ENCODE peak calls at places on chromosomes 11 and 22, in ten cellular contexts. T is AG04449, M is head of caudate nucleus, A is body of pancreas, K is cardiac fibroblast, J is sciatic nerve, H is fibroblast of lung, U is mucosa of descending colon, F is astrocyte of the spinal cord, Y is uterus. E is an unnamed sample.

GRCh38 chr22:47918276-47918928 is 1156.0 kb downstream of the TBC1D22A start:
- DNase-seq in A (no peak), K (no peak), J (no peak), Y (no peak), H (no peak), F (no peak), T (no peak), U (no peak), M (no peak), E (no peak)

GRCh38 chr11:81915045-81915444 is 818.6 kb downstream of the FAM181B start:
- DNase-seq in U (no peak), J (no peak), Y (no peak), H (peak), A (no peak), T (no peak), K (no peak), F (peak), M (no peak), E (no peak)

GRCh38 chr11:76810151-76810853 is 27.1 kb downstream of the TSKU start:
- DNase-seq in H (no peak), Y (no peak), F (no peak), A (peak), J (no peak), K (peak), M (peak), T (no peak), U (no peak), E (no peak)

GRCh38 chr11:43736502-43737193 is 56.1 kb downstream of the HSD17B12 start:
- DNase-seq in M (peak), U (no peak), Y (no peak), F (peak), J (no peak), H (peak), A (no peak), T (peak), K (peak), E (no peak)

GRCh38 chr11:57406337-57406904 is 16.0 kb upstream of the PRG2 start:
- DNase-seq in K (peak), F (peak), A (peak), M (no peak), U (no peak), H (peak), T (no peak), J (no peak), Y (peak), E (no peak)

GRCh38 chr11:118109231-118109630 is 22.5 kb upstream of the SMIM35 start:
- DNase-seq in T (no peak), A (no peak), U (no peak), J (no peak), F (no peak), M (no peak), Y (no peak), H (peak), K (peak), E (no peak)

GRCh38 chr11:108847288-108847687 is 182.4 kb downstream of the DDX10 start:
- DNase-seq in M (no peak), F (no peak), H (no peak), T (no peak), K (no peak), A (no peak), J (no peak), U (no peak), Y (no peak), E (no peak)

GRCh38 chr11:73317373-73317772 is 9.3 kb downstream of the ARHGEF17 start:
- DNase-seq in J (peak), H (peak), A (no peak), U (peak), T (no peak), F (no peak), K (peak), M (peak), Y (peak), E (no peak)

GRCh38 chr22:43829904-43830851 is 18.1 kb upstream of the EFCAB6 start:
- DNase-seq in M (no peak), T (no peak), A (no peak), H (peak), U (no peak), Y (no peak), J (peak), F (peak), K (peak), E (no peak)

GRCh38 chr22:45963821-45964220 is 13.1 kb downstream of the WNT7B start:
- DNase-seq in F (no peak), H (no peak), J (no peak), A (no peak), K (no peak), U (no peak), Y (no peak), M (no peak), T (no peak), E (no peak)

GRCh38 chr11:11976476-11977187 is 31.8 kb downstream of the DKK3 start:
- DNase-seq in T (no peak), Y (no peak), H (peak), F (peak), M (no peak), A (no peak), K (no peak), U (peak), J (no peak), E (no peak)

GRCh38 chr11:132475046-132475445 is 1057.3 kb downstream of the OPCML start:
- DNase-seq in J (no peak), Y (no peak), H (peak), T (no peak), K (no peak), M (no peak), F (no peak), U (no peak), A (no peak), E (no peak)

GRCh38 chr11:118152552-118153471 is at the start of gene SCN4B:
- DNase-seq in U (peak), F (peak), M (peak), T (no peak), H (peak), A (peak), Y (peak), J (peak), K (peak), E (peak)

GRCh38 chr11:126104420-126104819 is 41.8 kb upstream of the CDON start:
- DNase-seq in K (no peak), T (no peak), A (no peak), J (no peak), U (no peak), M (no peak), H (no peak), F (no peak), Y (no peak), E (no peak)

GRCh38 chr11:47800759-47801158 is 33.6 kb upstream of the FNBP4 start:
- DNase-seq in T (no peak), A (no peak), U (no peak), F (no peak), Y (no peak), J (no peak), K (no peak), H (no peak), M (no peak), E (no peak)

GRCh38 chr22:42068351-42068730 is 2.3 kb downstream of the NAGA start:
- DNase-seq in H (no peak), U (peak), J (peak), T (no peak), A (no peak), M (no peak), K (no peak), F (no peak), Y (no peak), E (no peak)

GRCh38 chr22:19291218-19291579 is 320 bp downstream of the CLTCL1 start:
- DNase-seq in H (no peak), M (peak), T (no peak), Y (peak), F (peak), J (peak), U (peak), K (peak), A (peak), E (peak)

GRCh38 chr22:32005453-32005852 is 37.6 kb upstream of the SLC5A1 start:
- DNase-seq in A (no peak), U (no peak), T (no peak), J (no peak), Y (no peak), H (peak), M (no peak), F (peak), K (peak), E (no peak)

GRCh38 chr11:6737872-6738466 is 33.8 kb downstream of the OR2AG2 start:
- DNase-seq in Y (peak), A (peak), J (no peak), F (peak), T (no peak), K (peak), M (peak), U (no peak), H (peak), E (peak)

GRCh38 chr11:12187399-12187798 is 77.0 kb downstream of the MICAL2 start:
- DNase-seq in U (no peak), A (no peak), Y (no peak), H (peak), J (no peak), M (no peak), T (no peak), K (peak), F (peak), E (no peak)

GRCh38 chr11:34184505-34185015 is 79.1 kb downstream of the NAT10 start:
- DNase-seq in J (no peak), M (no peak), A (no peak), K (no peak), H (no peak), Y (no peak), F (no peak), U (no peak), T (no peak), E (no peak)

GRCh38 chr11:71301858-71302533 is 49.6 kb upstream of the SHANK2 start:
- DNase-seq in K (peak), M (no peak), F (no peak), Y (no peak), T (no peak), A (no peak), U (no peak), J (peak), H (no peak), E (no peak)

GRCh38 chr11:68584097-68584496 is 100.2 kb upstream of the GAL start:
- DNase-seq in T (no peak), F (no peak), Y (no peak), J (peak), A (peak), H (no peak), K (peak), M (peak), U (peak), E (peak)

GRCh38 chr11:441418-442274 is at the start of gene ANO9:
- DNase-seq in U (peak), A (peak), K (no peak), M (no peak), F (no peak), T (no peak), Y (no peak), H (no peak), J (no peak), E (peak)

GRCh38 chr22:19522190-19522880 is 1.9 kb downstream of the CLDN5 start:
- DNase-seq in J (no peak), T (no peak), A (no peak), M (peak), K (no peak), U (no peak), Y (no peak), F (no peak), H (no peak), E (no peak)

GRCh38 chr11:14519692-14520085 is 497 bp downstream of the PSMA1 start:
- DNase-seq in M (no peak), H (peak), Y (no peak), U (no peak), A (no peak), T (no peak), J (no peak), K (no peak), F (no peak), E (peak)

GRCh38 chr11:64156235-64157011 is 9.5 kb downstream of the MACROD1 start:
- DNase-seq in J (no peak), H (no peak), U (no peak), M (peak), A (no peak), F (no peak), T (no peak), K (no peak), Y (no peak), E (no peak)

GRCh38 chr11:534592-535518 is 521 bp downstream of the HRAS start:
- DNase-seq in M (peak), T (no peak), F (no peak), H (peak), J (peak), A (no peak), U (peak), Y (no peak), K (peak), E (peak)

GRCh38 chr11:75198278-75198948 is 42.2 kb upstream of the TPBGL start:
- DNase-seq in H (no peak), U (no peak), T (no peak), M (no peak), F (no peak), J (no peak), A (no peak), K (no peak), Y (no peak), E (no peak)